ENCODE peak calls at places on chromosomes 16 and 17, in seven cellular contexts. Q, R, H, S, E, K and P are unnamed samples.

GRCh38 chr17:76446449-76447231 is 6.3 kb downstream of the UBE2O start:
- DNase-seq in E (no peak), K (peak), R (no peak), Q (peak), H (peak), S (peak), P (peak)

GRCh38 chr17:62827722-62828498 is 19.8 kb upstream of the MARCHF10 start:
- DNase-seq in E (no peak), K (no peak), S (no peak), Q (no peak), H (peak), R (peak), P (no peak)

GRCh38 chr16:19165101-19165500 is 2.9 kb upstream of the SYT17 start:
- DNase-seq in K (peak), S (no peak), E (no peak), Q (no peak), H (no peak), R (no peak), P (no peak)

GRCh38 chr17:67974186-67974585 is 22.1 kb downstream of the C17orf58 start:
- DNase-seq in S (no peak), H (no peak), Q (peak), K (no peak), E (no peak), R (no peak), P (no peak)

GRCh38 chr16:20327444-20328041 is at the start of gene GP2:
- DNase-seq in Q (peak), S (no peak), H (no peak), R (no peak), E (no peak), K (peak), P (no peak)

GRCh38 chr17:77376795-77377751 is 236.3 kb downstream of the SEC14L1 start:
- DNase-seq in R (peak), E (peak), H (no peak), K (no peak), Q (no peak), S (no peak), P (peak)

GRCh38 chr16:19113577-19114358 is at the start of gene ITPRIPL2:
- DNase-seq in K (peak), R (no peak), Q (peak), E (peak), S (peak), H (no peak), P (peak)

GRCh38 chr17:28997811-28998210 is 8.0 kb downstream of the SEZ6 start:
- DNase-seq in S (no peak), R (no peak), K (no peak), E (no peak), Q (no peak), H (no peak), P (no peak)

GRCh38 chr16:6095414-6095813 is 997.8 kb upstream of the EEF2KMT start:
- DNase-seq in R (no peak), K (no peak), E (no peak), Q (no peak), H (no peak), S (peak), P (no peak)

GRCh38 chr17:17057057-17057551 is 14.8 kb downstream of the MPRIP start:
- DNase-seq in Q (no peak), E (peak), S (no peak), K (no peak), H (no peak), R (no peak), P (no peak)

GRCh38 chr17:81365601-81366585 is 29.4 kb upstream of the BAHCC1 start:
- DNase-seq in H (no peak), R (peak), E (peak), S (no peak), Q (no peak), K (no peak), P (no peak)

GRCh38 chr16:17354121-17354750 is 116.5 kb downstream of the XYLT1 start:
- DNase-seq in S (no peak), E (no peak), R (no peak), H (no peak), Q (no peak), K (no peak), P (no peak)

GRCh38 chr16:48524348-48525200 is 85.4 kb downstream of the N4BP1 start:
- DNase-seq in K (no peak), R (no peak), H (no peak), E (no peak), Q (no peak), S (no peak), P (no peak)

GRCh38 chr17:67079481-67079880 is 35.1 kb downstream of the CACNG1 start:
- DNase-seq in R (peak), K (no peak), E (no peak), H (no peak), S (no peak), Q (no peak), P (no peak)

GRCh38 chr16:75304521-75305363 is 53.3 kb upstream of the BCAR1 start:
- DNase-seq in R (no peak), H (no peak), S (peak), K (peak), Q (no peak), E (no peak), P (peak)

GRCh38 chr16:324201-324450 is 28.4 kb downstream of the AXIN1 start:
- DNase-seq in S (no peak), H (no peak), K (no peak), E (no peak), Q (no peak), R (no peak), P (no peak)

GRCh38 chr17:45230410-45230786 is 8.7 kb downstream of the FMNL1 start:
- DNase-seq in K (no peak), E (no peak), S (no peak), R (no peak), Q (no peak), H (no peak), P (no peak)

GRCh38 chr17:28871056-28871579 is 16.3 kb downstream of the ERAL1 start:
- DNase-seq in S (no peak), Q (no peak), R (no peak), K (no peak), E (no peak), H (no peak), P (no peak)

DNA sequence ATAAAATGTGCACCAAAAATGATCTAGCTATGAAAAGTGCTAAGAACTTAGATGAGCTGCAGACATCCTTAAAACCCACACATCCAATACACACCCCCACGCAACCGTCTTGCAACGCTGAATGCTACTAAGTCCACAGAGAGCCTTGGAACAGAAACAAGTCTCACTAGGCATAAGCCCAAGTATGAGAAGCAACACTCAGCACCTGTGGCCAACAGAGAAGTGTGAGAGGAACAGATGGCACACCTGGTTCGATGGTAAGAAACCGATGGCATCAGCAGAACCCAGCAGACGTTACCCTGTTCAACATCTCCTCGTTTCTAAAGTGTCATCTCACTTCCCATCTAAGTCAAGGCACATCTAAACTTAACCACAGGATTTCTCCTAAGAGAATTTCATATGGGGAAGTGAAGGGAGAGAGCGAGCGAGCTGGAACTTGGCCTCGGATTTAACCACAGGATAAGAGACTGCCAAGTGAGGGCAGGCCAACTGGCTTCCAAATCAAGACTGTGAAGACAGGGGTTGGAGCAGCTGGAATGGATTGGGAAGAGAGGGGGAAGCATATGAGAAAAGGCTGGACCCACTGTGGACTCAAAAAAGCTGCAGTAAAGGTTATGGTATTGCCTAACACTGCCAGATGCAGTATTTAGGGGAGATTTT is 41.0 kb downstream of the NXPH3 start:
- DNase-seq in H (no peak), K (no peak), E (no peak), S (no peak), Q (no peak), R (peak), P (no peak)
- H3K4me3 ChIP-seq in H (no peak), K (no peak), E (no peak), S (no peak), Q (no peak), R (no peak), P (no peak)

DNA sequence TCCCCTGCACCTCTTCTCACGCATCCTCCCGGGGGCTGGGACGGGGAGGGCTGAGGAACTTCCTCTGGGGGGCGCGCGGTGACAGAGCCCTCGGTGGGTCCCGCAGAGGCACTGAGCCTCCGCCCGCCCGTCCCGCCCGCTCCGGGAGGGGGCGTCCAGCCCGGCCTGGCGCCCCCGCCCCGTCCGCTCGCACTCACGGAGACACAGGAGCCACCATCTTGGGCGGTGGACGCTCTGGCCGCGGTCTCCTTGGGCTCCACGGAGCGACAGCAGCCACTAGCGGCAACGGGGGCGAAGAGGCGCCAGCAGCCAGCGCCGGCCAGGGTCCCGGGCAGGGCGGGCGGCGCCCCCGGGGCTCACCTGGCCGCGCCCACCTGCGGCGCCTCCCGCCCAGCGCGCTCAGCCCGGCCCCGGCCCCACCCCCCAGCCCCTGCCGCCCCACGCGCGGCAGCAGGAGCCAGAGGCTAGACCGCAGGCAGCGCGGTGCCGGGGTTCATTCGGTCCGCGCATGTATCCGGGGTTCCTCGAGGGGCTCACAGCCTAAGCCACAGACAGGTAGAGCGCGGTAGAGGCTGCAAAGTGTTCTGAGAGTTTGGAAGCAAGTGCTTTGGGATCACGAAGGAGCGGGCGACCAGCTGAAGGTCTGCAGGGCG is at the start of gene C17orf113:
- DNase-seq in R (no peak), Q (peak), E (peak), K (peak), S (peak), H (peak), P (peak)
- TF ChIP-seq CTCF in R (peak), Q (peak), E (peak), K (peak), S (peak), H (peak), P (peak)

DNA sequence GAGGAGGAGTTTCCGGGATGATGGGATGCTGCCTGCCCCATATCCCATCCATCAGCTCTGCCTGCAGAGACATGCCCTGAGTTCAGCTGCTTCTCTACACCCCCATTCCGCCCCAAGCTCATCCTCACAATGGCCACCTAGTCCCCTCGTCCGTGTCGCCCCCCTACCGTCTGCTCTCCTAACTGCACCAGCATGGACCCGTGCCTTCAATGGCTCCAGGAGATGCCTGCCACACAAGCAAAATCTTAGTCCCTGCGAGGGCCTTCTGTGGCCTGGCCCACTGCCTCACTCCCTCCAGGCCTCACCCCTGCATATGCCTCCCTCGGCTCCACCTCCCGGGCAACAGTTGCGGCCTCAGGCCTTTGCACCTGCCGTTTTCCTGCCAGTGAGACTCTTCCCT is 1.8 kb upstream of the TELO2 start:
- DNase-seq in Q (peak), S (no peak), H (peak), K (no peak), R (no peak), E (no peak), P (no peak)
- H3K4me3 ChIP-seq in Q (no peak), S (no peak), H (peak), K (no peak), R (no peak), E (no peak), P (no peak)

DNA sequence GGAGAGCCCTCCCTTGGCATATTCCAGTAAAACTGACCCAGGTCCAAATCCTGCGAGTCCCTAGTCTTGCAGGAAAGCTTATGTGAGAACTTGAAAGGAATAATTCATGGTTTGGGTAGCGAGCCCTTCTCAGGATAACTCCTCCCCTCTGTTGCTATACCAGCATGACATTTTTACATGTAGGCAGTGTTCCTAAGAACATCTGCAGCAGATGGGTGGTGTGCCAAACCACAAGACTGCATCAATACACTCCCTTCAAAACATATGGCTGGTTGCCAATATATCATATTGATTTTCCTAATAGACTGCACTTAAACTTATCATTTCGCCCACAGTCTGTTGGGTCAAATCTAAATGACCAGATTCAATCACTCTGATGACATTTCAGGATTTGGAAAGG is 19.9 kb downstream of the PSME3IP1 start:
- DNase-seq in S (no peak), Q (no peak), R (no peak), K (no peak), E (no peak), H (no peak), P (peak)
- TF ChIP-seq CTCF in S (no peak), Q (no peak), R (no peak), K (no peak), E (no peak), H (no peak), P (no peak)

GRCh38 chr17:38421224-38421841 is 6.9 kb upstream of the ARHGAP23 start:
- DNase-seq in K (no peak), E (no peak), Q (no peak), R (no peak), H (no peak), S (peak), P (peak)

GRCh38 chr17:38418693-38419507 is 9.4 kb upstream of the ARHGAP23 start:
- DNase-seq in S (peak), Q (peak), R (no peak), K (no peak), H (no peak), E (no peak), P (no peak)

GRCh38 chr17:38418069-38418692 is 10.1 kb upstream of the ARHGAP23 start:
- DNase-seq in E (no peak), Q (no peak), H (no peak), K (no peak), S (no peak), R (no peak), P (no peak)

GRCh38 chr17:38420518-38420917 is 7.7 kb upstream of the ARHGAP23 start:
- DNase-seq in H (no peak), S (no peak), K (no peak), R (no peak), E (no peak), Q (no peak), P (no peak)

DNA sequence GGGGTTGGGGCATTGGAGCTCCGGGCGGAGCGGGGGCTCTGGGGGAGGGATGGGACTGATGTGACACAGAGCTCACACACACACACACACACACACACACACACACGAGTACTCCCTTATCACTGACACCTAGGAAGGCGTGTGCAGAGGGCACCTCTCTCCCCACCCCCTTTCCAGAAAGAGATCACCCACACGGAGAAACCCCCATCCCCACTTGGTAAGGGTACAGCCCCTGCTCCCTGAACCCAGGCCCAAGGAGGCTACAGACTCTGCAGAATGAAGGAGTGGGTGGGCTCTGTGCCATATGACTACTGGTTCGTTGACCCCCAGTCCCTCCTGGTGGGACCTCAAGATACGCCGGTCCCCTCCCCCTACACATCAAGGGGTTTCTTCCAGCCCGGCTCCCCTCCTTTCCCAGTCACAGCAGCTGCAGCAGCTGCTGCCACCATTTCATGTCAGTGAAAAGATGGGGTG is 8.7 kb upstream of the ARHGAP23 start:
- DNase-seq in K (no peak), R (no peak), S (no peak), H (no peak), Q (peak), E (no peak), P (no peak)
- H3K4me3 ChIP-seq in K (peak), R (no peak), S (peak), H (no peak), Q (peak), E (no peak), P (no peak)

GRCh38 chr17:14794961-14795360 is 470.2 kb downstream of the PMP22 start:
- DNase-seq in K (no peak), Q (no peak), R (no peak), S (no peak), E (no peak), H (no peak), P (no peak)
- TF ChIP-seq CTCF in K (no peak), Q (no peak), R (no peak), S (no peak), E (no peak), H (no peak), P (no peak)

DNA sequence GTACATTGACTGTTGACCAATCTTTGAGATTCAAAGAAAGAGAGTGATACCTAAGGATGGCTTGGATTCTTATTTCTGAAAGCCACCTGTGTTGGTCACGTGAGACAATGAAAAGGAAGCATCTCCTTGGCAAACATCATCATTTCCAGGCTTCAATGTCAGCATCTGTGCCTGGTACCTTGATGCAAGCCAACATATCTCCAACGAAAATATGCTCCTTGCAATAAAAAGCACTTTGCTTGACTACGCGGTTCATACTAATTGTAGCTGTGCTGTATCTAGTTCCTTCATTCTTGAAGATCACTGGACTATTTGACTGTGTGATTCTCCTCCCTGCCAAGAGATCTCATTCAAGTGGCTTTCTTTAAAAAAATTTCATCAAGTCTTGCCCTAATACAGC is 503.3 kb upstream of the PSMD7 start:
- DNase-seq in H (no peak), E (no peak), K (no peak), S (no peak), R (no peak), Q (no peak), P (no peak)
- H3K4me3 ChIP-seq in H (no peak), E (no peak), K (no peak), S (no peak), R (no peak), Q (no peak), P (no peak)

DNA sequence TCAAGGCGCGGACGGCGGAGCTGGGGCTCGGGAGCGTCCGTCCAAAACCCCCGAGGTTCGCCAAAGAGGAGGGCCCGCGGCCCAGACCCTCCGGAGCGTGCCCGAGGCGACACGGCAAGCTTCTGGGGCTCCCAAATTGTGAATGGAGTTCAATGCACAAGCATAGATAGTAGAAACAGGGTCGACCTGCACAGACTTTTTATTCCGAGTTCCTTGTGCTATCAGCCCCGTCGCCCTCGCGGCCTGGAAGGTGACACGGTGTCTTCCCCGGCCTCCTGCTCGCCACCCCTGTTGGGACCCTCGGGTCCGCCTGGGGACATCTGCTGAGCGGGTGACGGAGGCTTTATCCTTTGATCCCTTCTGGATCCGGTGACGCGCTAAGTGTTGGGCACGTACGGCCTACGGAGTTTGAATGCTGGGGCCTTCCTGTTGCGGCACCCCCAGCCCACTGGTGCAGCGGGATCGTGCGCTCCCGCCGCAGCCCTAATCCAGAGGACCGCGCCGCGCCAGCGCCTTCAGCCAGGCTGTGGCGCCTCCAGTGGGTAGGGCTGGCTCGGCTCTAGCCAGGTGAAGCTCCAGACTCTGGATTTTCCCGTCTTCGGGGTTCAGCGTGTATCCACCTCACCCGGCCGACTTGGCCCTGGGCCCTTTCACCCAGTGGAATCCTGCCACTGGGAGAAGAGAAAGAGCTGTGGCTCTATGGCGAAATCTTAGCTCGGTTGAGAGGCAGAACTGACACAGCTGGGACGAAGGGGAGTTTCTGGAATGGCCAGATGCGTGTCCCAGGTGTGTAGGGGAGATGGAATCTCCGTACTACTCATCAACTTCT is 17.0 kb upstream of the NTN1 start:
- DNase-seq in K (no peak), Q (peak), H (no peak), S (no peak), E (no peak), R (no peak), P (no peak)
- TF ChIP-seq CTCF in K (no peak), Q (peak), H (no peak), S (no peak), E (no peak), R (no peak), P (no peak)